ENCODE peak calls at places on chromosomes 6 and 20, in five cellular contexts. One of them, this sample, is unnamed.

GRCh38 chr6:73002588-73002987 is 222.7 kb downstream of the KHDC1L start:
- DNase-seq in neuronal stem cell: no peak
- DNase-seq in mesenchymal stem cell: no peak
- DNase-seq in H1: no peak
- DNase-seq in trophoblast cell: no peak
- DNase-seq in this sample: no peak

GRCh38 chr6:45657243-45657642 is 279.5 kb upstream of the SUPT3H start:
- DNase-seq in neuronal stem cell: no peak
- DNase-seq in mesenchymal stem cell: peak
- DNase-seq in H1: no peak
- DNase-seq in trophoblast cell: no peak
- DNase-seq in this sample: no peak

GRCh38 chr6:24721461-24722215 is 2.7 kb upstream of the C6orf62 start:
- DNase-seq in neuronal stem cell: no peak
- DNase-seq in mesenchymal stem cell: no peak
- DNase-seq in H1: no peak
- DNase-seq in trophoblast cell: no peak
- DNase-seq in this sample: no peak

GRCh38 chr6:20211941-20212391 is 303 bp downstream of the MBOAT1 start:
- DNase-seq in neuronal stem cell: no peak
- DNase-seq in mesenchymal stem cell: peak
- DNase-seq in H1: peak
- DNase-seq in trophoblast cell: peak
- DNase-seq in this sample: peak

GRCh38 chr20:20547221-20547875 is 165.1 kb downstream of the RALGAPA2 start:
- DNase-seq in neuronal stem cell: no peak
- DNase-seq in mesenchymal stem cell: peak
- DNase-seq in H1: no peak
- DNase-seq in trophoblast cell: no peak
- DNase-seq in this sample: no peak

GRCh38 chr6:41652876-41653641 is 14.8 kb downstream of the MDFI start:
- DNase-seq in neuronal stem cell: no peak
- DNase-seq in mesenchymal stem cell: peak
- DNase-seq in H1: no peak
- DNase-seq in trophoblast cell: peak
- DNase-seq in this sample: no peak

GRCh38 chr6:32244270-32244669 is 20.4 kb upstream of the NOTCH4 start:
- DNase-seq in neuronal stem cell: no peak
- DNase-seq in mesenchymal stem cell: no peak
- DNase-seq in H1: no peak
- DNase-seq in trophoblast cell: no peak
- DNase-seq in this sample: no peak

GRCh38 chr6:145704153-145704781 is 31.1 kb downstream of the EPM2A start:
- DNase-seq in neuronal stem cell: no peak
- DNase-seq in mesenchymal stem cell: peak
- DNase-seq in H1: no peak
- DNase-seq in trophoblast cell: peak
- DNase-seq in this sample: no peak

GRCh38 chr6:96499781-96500180 is 21.8 kb upstream of the UFL1 start:
- DNase-seq in neuronal stem cell: no peak
- DNase-seq in mesenchymal stem cell: no peak
- DNase-seq in H1: no peak
- DNase-seq in trophoblast cell: no peak
- DNase-seq in this sample: no peak

GRCh38 chr6:63546236-63546635 is 26.0 kb upstream of the LOC128125822 start:
- DNase-seq in neuronal stem cell: no peak
- DNase-seq in mesenchymal stem cell: no peak
- DNase-seq in H1: no peak
- DNase-seq in trophoblast cell: no peak
- DNase-seq in this sample: no peak

GRCh38 chr6:84052204-84052882 is 18.8 kb downstream of the MRAP2 start:
- DNase-seq in neuronal stem cell: peak
- DNase-seq in mesenchymal stem cell: no peak
- DNase-seq in H1: peak
- DNase-seq in trophoblast cell: no peak
- DNase-seq in this sample: peak

GRCh38 chr6:129488313-129488712 is 221.7 kb downstream of the ARHGAP18 start:
- DNase-seq in neuronal stem cell: no peak
- DNase-seq in mesenchymal stem cell: no peak
- DNase-seq in H1: no peak
- DNase-seq in trophoblast cell: no peak
- DNase-seq in this sample: no peak

GRCh38 chr20:8509809-8510208 is 377.7 kb downstream of the PLCB1 start:
- DNase-seq in neuronal stem cell: no peak
- DNase-seq in mesenchymal stem cell: no peak
- DNase-seq in H1: no peak
- DNase-seq in trophoblast cell: no peak
- DNase-seq in this sample: no peak

GRCh38 chr6:30154709-30155521 is 6.1 kb downstream of the TRIM10 start:
- DNase-seq in neuronal stem cell: no peak
- DNase-seq in mesenchymal stem cell: peak
- DNase-seq in H1: no peak
- DNase-seq in trophoblast cell: no peak
- DNase-seq in this sample: no peak

GRCh38 chr6:137676888-137677287 is 182.7 kb upstream of the OLIG3 start:
- DNase-seq in neuronal stem cell: no peak
- DNase-seq in mesenchymal stem cell: no peak
- DNase-seq in H1: no peak
- DNase-seq in trophoblast cell: no peak
- DNase-seq in this sample: no peak

GRCh38 chr20:54092021-54092420 is 21.6 kb upstream of the BCAS1 start:
- DNase-seq in neuronal stem cell: no peak
- DNase-seq in mesenchymal stem cell: no peak
- DNase-seq in H1: no peak
- DNase-seq in trophoblast cell: no peak
- DNase-seq in this sample: no peak

GRCh38 chr20:20535051-20535450 is 167.1 kb downstream of the INSM1 start:
- DNase-seq in neuronal stem cell: no peak
- DNase-seq in mesenchymal stem cell: no peak
- DNase-seq in H1: no peak
- DNase-seq in trophoblast cell: no peak
- DNase-seq in this sample: no peak

GRCh38 chr20:20060234-20060998 is 8.1 kb downstream of the CFAP61 start:
- DNase-seq in neuronal stem cell: no peak
- DNase-seq in mesenchymal stem cell: no peak
- DNase-seq in H1: no peak
- DNase-seq in trophoblast cell: no peak
- DNase-seq in this sample: no peak

GRCh38 chr6:15500901-15501805 is 161.7 kb downstream of the DTNBP1 start:
- DNase-seq in neuronal stem cell: no peak
- DNase-seq in mesenchymal stem cell: no peak
- DNase-seq in H1: no peak
- DNase-seq in trophoblast cell: no peak
- DNase-seq in this sample: no peak

GRCh38 chr6:106512048-106512957 is 117.0 kb downstream of the RTN4IP1 start:
- DNase-seq in neuronal stem cell: peak
- DNase-seq in mesenchymal stem cell: peak
- DNase-seq in H1: peak
- DNase-seq in trophoblast cell: peak
- DNase-seq in this sample: peak

GRCh38 chr6:27893059-27893835 is 18.9 kb downstream of the OR2B2 start:
- DNase-seq in neuronal stem cell: peak
- DNase-seq in mesenchymal stem cell: peak
- DNase-seq in H1: peak
- DNase-seq in trophoblast cell: peak
- DNase-seq in this sample: peak

GRCh38 chr6:108268845-108269244 is 8.0 kb upstream of the SNX3 start:
- DNase-seq in neuronal stem cell: no peak
- DNase-seq in mesenchymal stem cell: no peak
- DNase-seq in H1: no peak
- DNase-seq in trophoblast cell: no peak
- DNase-seq in this sample: no peak

GRCh38 chr20:17655865-17656489 is 26.1 kb downstream of the RRBP1 start:
- DNase-seq in neuronal stem cell: no peak
- DNase-seq in mesenchymal stem cell: no peak
- DNase-seq in H1: no peak
- DNase-seq in trophoblast cell: peak
- DNase-seq in this sample: peak

GRCh38 chr20:62875419-62876355 is 14.1 kb upstream of the TCFL5 start:
- DNase-seq in neuronal stem cell: peak
- DNase-seq in mesenchymal stem cell: peak
- DNase-seq in H1: no peak
- DNase-seq in trophoblast cell: peak
- DNase-seq in this sample: peak

GRCh38 chr6:170188571-170189001 is 102.3 kb downstream of the DLL1 start:
- DNase-seq in neuronal stem cell: no peak
- DNase-seq in mesenchymal stem cell: no peak
- DNase-seq in H1: peak
- DNase-seq in trophoblast cell: no peak
- DNase-seq in this sample: no peak

DNA sequence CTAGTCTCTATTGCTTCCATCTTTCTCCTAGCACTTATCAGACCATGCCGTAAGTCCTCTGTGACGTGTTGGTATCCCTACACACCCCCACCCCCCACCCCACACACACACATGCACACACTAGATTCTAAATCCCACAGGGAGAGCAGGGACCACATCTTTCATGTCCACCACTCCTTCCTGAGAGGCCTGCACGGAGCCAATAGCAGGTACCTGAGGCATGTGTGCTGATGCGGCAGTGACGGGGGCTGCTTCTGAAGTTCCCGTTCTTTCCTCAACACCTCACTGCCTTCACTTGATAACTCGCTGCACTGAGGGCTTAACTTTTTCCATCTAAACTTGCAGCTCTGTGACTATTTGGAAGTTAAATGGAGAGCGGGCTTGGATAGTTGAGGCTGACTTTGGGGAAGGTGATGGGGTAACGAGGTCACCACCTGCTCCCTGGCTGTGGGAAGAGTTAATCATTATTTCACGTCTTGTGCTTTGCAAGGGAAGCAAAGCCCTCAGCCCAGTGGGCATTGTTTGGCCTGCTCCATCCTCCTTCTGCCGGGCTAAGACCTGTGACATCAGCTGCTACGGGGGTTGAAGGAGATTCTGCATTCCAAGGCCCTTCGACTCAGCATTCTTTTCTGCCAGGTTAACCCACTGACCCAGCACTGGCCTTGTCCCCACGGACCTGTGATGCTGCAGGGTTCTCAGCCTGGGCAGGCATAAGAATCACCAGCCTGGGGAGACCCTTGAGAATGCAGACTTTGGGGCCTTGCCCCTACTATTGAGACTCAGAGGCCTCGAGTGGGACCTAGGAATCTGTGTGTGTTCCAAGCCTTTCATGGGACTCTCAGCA is 187.8 kb downstream of the ANKRD60 start:
- DNase-seq in neuronal stem cell: peak
- DNase-seq in mesenchymal stem cell: no peak
- DNase-seq in H1: peak
- DNase-seq in trophoblast cell: no peak
- DNase-seq in this sample: no peak
- H2BK12ac ChIP-seq in neuronal stem cell: no peak
- H2BK12ac ChIP-seq in mesenchymal stem cell: no peak
- H2BK12ac ChIP-seq in H1: no peak
- H2BK12ac ChIP-seq in trophoblast cell: no peak
- H2BK12ac ChIP-seq in this sample: no peak

DNA sequence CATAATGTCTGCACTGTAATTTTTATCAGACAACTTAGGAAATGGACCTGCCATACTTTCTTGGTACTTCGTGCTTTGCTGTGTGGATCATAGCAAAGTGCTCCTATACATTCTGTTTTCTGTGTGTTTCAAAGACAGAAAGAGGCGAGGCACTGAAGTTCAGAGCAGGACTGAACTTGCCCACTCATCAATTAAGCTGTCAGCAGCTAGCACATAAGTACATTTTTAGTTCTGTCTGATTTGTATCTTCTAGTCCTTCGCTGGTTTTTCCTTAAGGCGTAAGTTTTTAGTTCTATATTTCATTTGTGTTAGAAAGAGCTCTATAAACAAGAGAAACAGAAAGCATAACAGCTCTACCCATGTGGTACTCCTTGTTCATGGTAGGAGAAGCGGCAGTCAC is 42.1 kb downstream of the MAP3K4 start:
- DNase-seq in neuronal stem cell: no peak
- DNase-seq in mesenchymal stem cell: peak
- DNase-seq in H1: no peak
- DNase-seq in trophoblast cell: no peak
- DNase-seq in this sample: no peak
- H2BK12ac ChIP-seq in neuronal stem cell: no peak
- H2BK12ac ChIP-seq in mesenchymal stem cell: no peak
- H2BK12ac ChIP-seq in H1: no peak
- H2BK12ac ChIP-seq in trophoblast cell: no peak
- H2BK12ac ChIP-seq in this sample: no peak

GRCh38 chr20:24781061-24781980 is 167.7 kb upstream of the CST7 start:
- DNase-seq in neuronal stem cell: no peak
- DNase-seq in mesenchymal stem cell: peak
- DNase-seq in H1: peak
- DNase-seq in trophoblast cell: peak
- DNase-seq in this sample: peak

GRCh38 chr20:24783631-24784492 is 165.2 kb upstream of the CST7 start:
- DNase-seq in neuronal stem cell: no peak
- DNase-seq in mesenchymal stem cell: no peak
- DNase-seq in H1: peak
- DNase-seq in trophoblast cell: no peak
- DNase-seq in this sample: peak

GRCh38 chr20:24782801-24783630 is 166.1 kb upstream of the CST7 start:
- DNase-seq in neuronal stem cell: no peak
- DNase-seq in mesenchymal stem cell: no peak
- DNase-seq in H1: no peak
- DNase-seq in trophoblast cell: no peak
- DNase-seq in this sample: peak

GRCh38 chr20:24780648-24781047 is 168.4 kb upstream of the CST7 start:
- DNase-seq in neuronal stem cell: no peak
- DNase-seq in mesenchymal stem cell: no peak
- DNase-seq in H1: no peak
- DNase-seq in trophoblast cell: no peak
- DNase-seq in this sample: peak

DNA sequence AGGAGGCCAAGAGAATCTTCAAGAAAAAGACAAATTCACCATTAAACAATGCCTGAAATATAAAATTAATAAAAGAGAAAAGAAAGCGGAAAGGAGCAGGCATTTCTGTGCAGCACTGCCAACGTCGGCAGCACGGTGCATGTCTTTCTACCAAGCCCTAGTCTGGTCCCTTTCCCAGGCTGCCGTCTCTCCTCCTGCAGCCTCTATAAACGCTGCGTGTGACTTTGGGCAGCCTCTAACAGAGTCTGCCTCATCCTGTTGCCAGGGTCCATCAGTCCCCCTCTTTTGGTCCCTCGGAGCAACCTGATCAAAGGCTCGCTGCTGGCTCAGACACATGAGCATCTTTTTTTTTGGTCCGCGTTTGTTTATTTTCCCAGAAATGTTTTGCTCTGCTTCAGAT is 166.8 kb upstream of the CST7 start:
- DNase-seq in neuronal stem cell: no peak
- DNase-seq in mesenchymal stem cell: no peak
- DNase-seq in H1: no peak
- DNase-seq in trophoblast cell: no peak
- DNase-seq in this sample: no peak
- H2BK12ac ChIP-seq in neuronal stem cell: no peak
- H2BK12ac ChIP-seq in mesenchymal stem cell: no peak
- H2BK12ac ChIP-seq in H1: no peak
- H2BK12ac ChIP-seq in trophoblast cell: no peak
- H2BK12ac ChIP-seq in this sample: no peak

DNA sequence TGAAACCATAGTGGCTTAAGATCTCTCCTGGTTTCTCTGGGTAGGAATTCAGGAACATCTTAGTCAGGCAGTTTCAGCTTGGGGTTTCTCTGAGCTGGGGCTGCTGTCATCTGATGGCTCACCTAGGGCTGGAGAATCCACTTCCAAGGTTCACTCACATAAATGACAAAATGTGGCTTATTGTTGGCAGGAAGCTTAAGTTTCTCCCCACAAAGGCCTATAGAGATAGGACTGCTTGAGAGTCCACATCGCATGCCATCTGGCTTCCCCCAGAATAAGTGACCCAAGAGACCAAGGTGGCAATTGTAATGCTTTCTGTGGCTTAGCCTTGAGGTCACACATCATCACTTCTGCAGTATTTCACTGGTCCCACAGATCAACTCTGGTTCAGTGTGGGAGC is 131.4 kb downstream of the EDN1 start:
- DNase-seq in neuronal stem cell: no peak
- DNase-seq in mesenchymal stem cell: no peak
- DNase-seq in H1: no peak
- DNase-seq in trophoblast cell: no peak
- DNase-seq in this sample: no peak
- H2BK12ac ChIP-seq in neuronal stem cell: no peak
- H2BK12ac ChIP-seq in mesenchymal stem cell: no peak
- H2BK12ac ChIP-seq in H1: no peak
- H2BK12ac ChIP-seq in trophoblast cell: no peak
- H2BK12ac ChIP-seq in this sample: no peak